ENCODE peak calls at places on chromosomes 16 and 17, in four cellular contexts. E is substantia nigra, W is AG04450, V is IMR-90. S is an unnamed sample.

GRCh38 chr16:76390476-76390875 is 113.3 kb downstream of the CNTNAP4 start:
- DNase-seq in E (no peak), W (no peak), V (no peak), S (no peak)

GRCh38 chr16:4679854-4680636 is 13.3 kb upstream of the NUDT16L1 start:
- DNase-seq in E (no peak), W (peak), V (peak), S (peak)

GRCh38 chr17:44038604-44039007 is 23.8 kb upstream of the TMEM101 start:
- DNase-seq in E (no peak), W (no peak), V (no peak), S (no peak)

GRCh38 chr17:58305626-58306025 is 23.0 kb downstream of the TSPOAP1 start:
- DNase-seq in E (no peak), W (no peak), V (no peak), S (no peak)

GRCh38 chr17:17151962-17152361 is 54.2 kb downstream of the PLD6 start:
- DNase-seq in E (peak), W (peak), V (peak), S (peak)

GRCh38 chr17:20173091-20173490 is 163.9 kb downstream of the SPECC1 start:
- DNase-seq in E (no peak), W (no peak), V (no peak), S (no peak)

GRCh38 chr16:27427538-27427937 is 25.6 kb downstream of the IL21R start:
- DNase-seq in E (no peak), W (no peak), V (no peak), S (no peak)

GRCh38 chr17:77579131-77579530 is 379.4 kb upstream of the TNRC6C start:
- DNase-seq in E (no peak), W (no peak), V (no peak), S (no peak)

GRCh38 chr17:27974045-27974436 is 68.4 kb upstream of the NLK start:
- DNase-seq in E (no peak), W (no peak), V (no peak), S (no peak)

GRCh38 chr17:32731556-32732295 is 145.2 kb downstream of the MYO1D start:
- DNase-seq in E (no peak), W (no peak), V (no peak), S (no peak)

GRCh38 chr17:61475726-61476125 is 23.5 kb downstream of the TBX4 start:
- DNase-seq in E (no peak), W (no peak), V (peak), S (peak)

GRCh38 chr17:336110-337021 is 16.2 kb downstream of the RPH3AL start:
- DNase-seq in E (no peak), W (no peak), V (no peak), S (no peak)

GRCh38 chr16:77434365-77435239 is at the start of gene ADAMTS18:
- DNase-seq in E (no peak), W (no peak), V (no peak), S (no peak)

GRCh38 chr16:55559233-55559632 is 7.3 kb upstream of the CAPNS2 start:
- DNase-seq in E (no peak), W (no peak), V (peak), S (no peak)

GRCh38 chr17:68600881-68601564 is at the start of gene FAM20A:
- DNase-seq in E (no peak), W (no peak), V (no peak), S (no peak)

GRCh38 chr17:76781056-76781982 is 43.4 kb downstream of the MFSD11 start:
- DNase-seq in E (no peak), W (no peak), V (no peak), S (no peak)

GRCh38 chr16:47162670-47163420 is 19.1 kb upstream of the NETO2 start:
- DNase-seq in E (no peak), W (no peak), V (peak), S (no peak)

GRCh38 chr17:27519550-27519949 is 63.3 kb downstream of the KSR1 start:
- DNase-seq in E (no peak), W (no peak), V (no peak), S (no peak)

GRCh38 chr16:28609631-28610594 is at the start of gene SULT1A1:
- DNase-seq in E (no peak), W (no peak), V (no peak), S (no peak)

GRCh38 chr16:76800196-76800595 is 390.8 kb upstream of the MON1B start:
- DNase-seq in E (no peak), W (no peak), V (no peak), S (no peak)

GRCh38 chr16:68190745-68191510 is 45.0 kb downstream of the ESRP2 start:
- DNase-seq in E (no peak), W (no peak), V (peak), S (no peak)

GRCh38 chr17:46795379-46795952 is 23.0 kb downstream of the WNT3 start:
- DNase-seq in E (no peak), W (no peak), V (no peak), S (no peak)

GRCh38 chr16:88536971-88537751 is 33.0 kb upstream of the ZC3H18 start:
- DNase-seq in E (no peak), W (no peak), V (no peak), S (no peak)

GRCh38 chr16:30185141-30185682 is 1.8 kb downstream of the CORO1A start:
- DNase-seq in E (no peak), W (no peak), V (no peak), S (no peak)

GRCh38 chr16:55496509-55497145 is 12.2 kb upstream of the LPCAT2 start:
- DNase-seq in E (no peak), W (no peak), V (no peak), S (no peak)

GRCh38 chr17:16304832-16305231 is 48.4 kb downstream of the CENPV start:
- DNase-seq in E (no peak), W (no peak), V (peak), S (no peak)

GRCh38 chr17:79146562-79146961 is 71.9 kb downstream of the ENGASE start:
- DNase-seq in E (no peak), W (no peak), V (no peak), S (no peak)

GRCh38 chr17:78200451-78200850 is 13.3 kb downstream of the AFMID start:
- DNase-seq in E (no peak), W (no peak), V (no peak), S (no peak)

GRCh38 chr17:41777157-41777578 is 9.3 kb downstream of the JUP start:
- DNase-seq in E (no peak), W (no peak), V (no peak), S (no peak)

GRCh38 chr16:58367252-58367651 is 25.0 kb upstream of the GINS3 start:
- DNase-seq in E (no peak), W (no peak), V (no peak), S (no peak)

DNA sequence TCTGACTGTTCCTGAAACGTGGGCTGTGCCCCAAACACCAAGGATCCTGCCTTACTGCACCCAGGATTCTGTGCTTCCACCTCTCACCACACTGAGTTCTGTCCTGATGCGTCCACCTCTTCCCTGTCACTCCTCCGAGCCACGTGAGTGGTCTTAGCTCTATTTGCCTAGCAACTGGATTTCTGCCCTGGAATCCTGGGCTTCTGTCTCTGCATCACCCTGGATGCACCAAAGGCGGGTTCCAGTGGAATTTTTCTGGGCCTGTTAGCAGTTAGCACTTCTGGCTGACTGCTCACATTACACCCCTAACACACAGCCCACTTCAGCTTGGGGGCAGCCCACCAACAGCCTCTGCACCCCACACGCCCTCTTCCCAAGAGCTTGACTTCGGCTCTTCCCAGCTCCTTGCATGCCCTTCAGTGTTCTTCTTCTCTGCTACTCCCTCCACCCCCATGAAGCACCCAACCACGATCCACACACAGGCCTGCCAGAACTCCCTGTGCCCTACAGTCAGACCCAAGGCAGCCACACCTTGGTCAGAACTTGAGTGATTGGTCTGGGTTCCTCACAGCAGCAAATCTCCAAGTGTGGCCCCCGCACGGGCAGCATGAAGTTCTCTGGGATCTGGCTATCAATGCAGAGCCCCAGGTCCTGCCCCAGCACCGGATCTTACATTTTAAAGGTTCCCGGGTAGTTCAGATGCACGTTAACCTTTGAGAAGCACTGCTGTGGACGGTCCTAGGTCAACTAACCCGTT is 129.8 kb upstream of the RCVRN start:
- DNase-seq in E (no peak), W (no peak), V (no peak), S (no peak)
- H3K27ac ChIP-seq in E (peak), W (no peak), V (no peak), S (no peak)

DNA sequence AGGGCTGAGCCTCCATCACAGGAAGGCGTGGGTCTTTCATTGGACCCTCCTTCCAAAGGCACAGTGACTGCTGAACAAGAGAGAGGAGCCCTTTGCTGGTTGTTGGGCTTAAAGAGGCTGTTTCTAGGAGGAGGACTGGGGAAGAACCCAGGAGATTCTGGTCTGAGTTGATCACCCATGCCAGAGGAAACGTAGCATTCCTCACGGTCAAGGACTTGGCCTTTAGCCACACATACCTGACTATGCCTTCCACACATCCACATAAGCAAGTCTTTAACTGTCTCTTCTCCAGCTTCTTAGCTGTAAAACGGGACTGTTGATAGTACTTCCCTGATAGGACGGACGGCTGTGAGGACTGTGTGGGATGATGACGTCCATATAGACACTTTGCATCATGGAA is 149.8 kb upstream of the IRX3 start:
- DNase-seq in E (no peak), W (no peak), V (no peak), S (no peak)
- H3K27ac ChIP-seq in E (no peak), W (no peak), V (no peak), S (no peak)

DNA sequence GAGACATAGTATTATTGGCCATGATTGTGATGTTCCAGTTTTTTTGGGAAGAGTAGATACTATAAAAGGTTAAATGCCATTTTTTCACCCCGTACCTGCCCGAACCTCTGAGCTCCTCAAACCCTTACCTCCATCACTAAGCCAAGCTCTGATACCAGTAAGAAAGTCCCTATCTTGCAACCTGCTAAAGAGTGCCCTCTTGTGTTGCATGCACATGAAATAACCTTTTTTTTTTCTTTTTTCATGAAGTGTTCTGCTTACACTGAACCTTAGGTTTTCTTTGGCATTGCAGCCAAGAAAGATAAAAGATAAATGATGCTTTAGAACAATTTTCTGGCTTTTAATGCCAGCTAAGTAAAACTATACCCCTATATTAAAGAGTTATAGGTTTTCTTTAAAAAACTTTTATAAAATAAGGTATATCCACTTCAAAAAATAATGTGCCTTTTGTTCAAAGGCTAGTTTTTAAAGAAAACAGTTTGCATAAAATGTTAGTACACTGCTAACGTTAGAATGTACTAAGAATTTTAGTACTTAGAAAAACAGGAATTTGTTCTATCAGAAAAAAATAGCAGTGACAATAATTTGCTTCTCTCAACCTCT is 295.3 kb upstream of the PMFBP1 start:
- DNase-seq in E (no peak), W (peak), V (peak), S (no peak)
- H3K27ac ChIP-seq in E (no peak), W (no peak), V (no peak), S (no peak)

GRCh38 chr17:40415390-40415789 is 2.3 kb downstream of the TOP2A start:
- DNase-seq in E (no peak), W (peak), V (peak), S (no peak)
- H3K27ac ChIP-seq in E (no peak), W (peak), V (peak), S (no peak)

GRCh38 chr17:7840875-7841274 is 6.9 kb downstream of the KDM6B start:
- DNase-seq in E (no peak), W (no peak), V (no peak), S (no peak)

GRCh38 chr17:7840441-7840840 is 6.4 kb downstream of the KDM6B start:
- DNase-seq in E (no peak), W (no peak), V (no peak), S (no peak)

GRCh38 chr17:7839890-7840260 is 5.9 kb downstream of the KDM6B start:
- DNase-seq in E (no peak), W (no peak), V (peak), S (no peak)

GRCh38 chr17:7838291-7839075 is 4.5 kb downstream of the KDM6B start:
- DNase-seq in E (peak), W (no peak), V (peak), S (no peak)

DNA sequence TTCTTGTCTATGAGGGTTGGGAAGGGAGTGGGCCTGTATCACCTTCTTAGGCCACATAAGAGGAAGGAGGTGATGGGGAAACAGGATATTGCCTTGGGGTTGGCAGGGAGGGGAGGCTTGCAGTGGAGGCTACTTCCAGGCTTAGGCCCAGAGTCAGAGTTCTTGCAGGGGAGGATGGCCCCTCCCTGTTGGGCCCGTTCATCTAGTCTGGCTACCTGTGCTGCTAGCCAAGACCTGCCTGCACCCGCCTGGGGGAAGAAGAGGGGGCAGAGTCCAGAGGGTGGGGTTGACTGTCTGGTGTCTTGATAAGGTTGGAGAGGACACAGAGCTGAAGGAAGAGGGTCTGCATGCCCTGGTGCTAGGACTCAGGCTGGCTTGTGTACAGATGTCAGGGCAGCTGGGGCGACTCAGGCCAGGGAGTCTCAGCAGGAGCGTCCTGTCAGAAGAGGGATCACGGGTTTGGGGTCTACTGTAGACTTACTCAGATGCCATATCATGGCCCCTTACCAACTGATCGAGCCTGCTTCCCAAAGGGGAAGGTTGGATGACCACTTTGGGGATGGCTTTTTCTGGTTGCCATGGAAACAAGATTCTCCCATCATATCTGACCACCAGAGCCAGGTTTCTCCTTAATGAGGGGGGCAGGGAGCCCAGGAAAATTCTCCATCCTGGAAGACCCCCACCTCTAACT is 5.3 kb downstream of the KDM6B start:
- DNase-seq in E (no peak), W (no peak), V (no peak), S (no peak)
- H3K27ac ChIP-seq in E (peak), W (peak), V (peak), S (peak)

GRCh38 chr17:60451071-60451470 is 28.8 kb downstream of the CHCT1 start:
- DNase-seq in E (no peak), W (no peak), V (no peak), S (no peak)
- H3K27ac ChIP-seq in E (no peak), W (no peak), V (no peak), S (no peak)